ENCODE peak calls at places on chromosome 7, in four cellular contexts. W is immature natural killer cell, C is A172, D is COLO829. A is an unnamed sample.
A peak's percentile ranks its signal among the peaks of the same experiment; 100 is the strongest.

GRCh38 chr7:818031-818699 is 14.1 kb upstream of the SUN1 start:
- DNase-seq in C (peak; percentile 61), D (no peak), W (no peak), A (no peak)

GRCh38 chr7:100965723-100966541 is 3.4 kb upstream of the MUC12 start:
- DNase-seq in D (peak; percentile 86), W (peak; percentile 53), C (no peak), A (no peak)

GRCh38 chr7:65317372-65317771 is 56.3 kb upstream of the ZNF92 start:
- DNase-seq in C (no peak), D (no peak), W (no peak), A (no peak)

GRCh38 chr7:24912424-24912823 is 67.6 kb downstream of the OSBPL3 start:
- DNase-seq in D (no peak), W (no peak), C (peak; percentile 48), A (no peak)

GRCh38 chr7:90666186-90666585 is 70.1 kb downstream of the CDK14 start:
- DNase-seq in C (no peak), W (no peak), D (no peak), A (no peak)

GRCh38 chr7:158973440-158973839 is 117.1 kb downstream of the DYNC2I1 start:
- DNase-seq in D (peak; percentile 8), W (peak; percentile 73), C (no peak), A (peak; percentile 29)

GRCh38 chr7:107614425-107614824 is 34.4 kb downstream of the BCAP29 start:
- DNase-seq in C (no peak), D (no peak), W (no peak), A (no peak)

GRCh38 chr7:1496531-1497292 is 7.5 kb downstream of the INTS1 start:
- DNase-seq in D (no peak), W (no peak), C (no peak), A (no peak)

GRCh38 chr7:17392846-17393245 is 94.4 kb downstream of the AHR start:
- DNase-seq in D (no peak), C (no peak), W (no peak), A (no peak)

GRCh38 chr7:50766808-50767207 is 15.9 kb downstream of the GRB10 start:
- DNase-seq in C (no peak), W (no peak), D (no peak), A (no peak)

GRCh38 chr7:27345964-27346363 is 103.4 kb downstream of the EVX1 start:
- DNase-seq in C (no peak), D (no peak), W (no peak), A (no peak)

GRCh38 chr7:17095001-17095574 is 203.4 kb upstream of the AHR start:
- DNase-seq in C (no peak), W (peak; percentile 1), D (peak; percentile 68), A (no peak)

GRCh38 chr7:140230517-140230861 is 53.7 kb upstream of the KDM7A start:
- DNase-seq in C (no peak), W (peak; percentile 69), D (peak; percentile 50), A (no peak)

GRCh38 chr7:129671276-129671675 is 59.8 kb downstream of the NRF1 start:
- DNase-seq in D (no peak), C (no peak), W (no peak), A (no peak)

GRCh38 chr7:117217636-117218035 is 105.2 kb downstream of the WNT2 start:
- DNase-seq in W (no peak), D (no peak), C (no peak), A (no peak)

GRCh38 chr7:757741-758163 is 30.7 kb upstream of the PRKAR1B start:
- DNase-seq in W (no peak), C (no peak), D (no peak), A (no peak)

A was measured in NCI-H1694.